ENCODE peak calls at places on chromosome 7, in ten cellular contexts. U, R, K, P, O, S, Z, Y, J and M are unnamed samples.

GRCh38 chr7:153934048-153934447 is 118.2 kb upstream of the DPP6 start:
- DNase-seq in U (no peak), R (no peak), K (no peak), P (no peak), O (no peak), S (no peak), Z (no peak), Y (no peak), J (no peak), M (no peak)

GRCh38 chr7:77800158-77800557 is 1.6 kb downstream of the PHTF2 start:
- DNase-seq in U (no peak), R (no peak), K (no peak), P (no peak), O (no peak), S (no peak), Z (no peak), Y (no peak), J (no peak), M (no peak)

GRCh38 chr7:142485617-142486226 is 227.9 kb upstream of the PRSS58 start:
- DNase-seq in U (no peak), R (no peak), K (no peak), P (no peak), O (no peak), S (no peak), Z (no peak), Y (no peak), J (no peak), M (no peak)

GRCh38 chr7:70131807-70132565 is 533.7 kb downstream of the AUTS2 start:
- DNase-seq in U (no peak), R (no peak), K (no peak), P (no peak), O (no peak), S (no peak), Z (no peak), Y (no peak), J (no peak), M (no peak)

GRCh38 chr7:143258830-143259229 is 4.4 kb upstream of the GSTK1 start:
- DNase-seq in U (no peak), R (no peak), K (no peak), P (no peak), O (no peak), S (no peak), Z (no peak), Y (no peak), J (no peak), M (no peak)

GRCh38 chr7:94295805-94296204 is 98.9 kb upstream of the COL1A2 start:
- DNase-seq in U (no peak), R (no peak), K (no peak), P (no peak), O (no peak), S (no peak), Z (no peak), Y (no peak), J (no peak), M (no peak)

GRCh38 chr7:40947546-40947945 is 755.3 kb downstream of the INHBA start:
- DNase-seq in U (no peak), R (no peak), K (no peak), P (no peak), O (no peak), S (no peak), Z (no peak), Y (no peak), J (no peak), M (no peak)

GRCh38 chr7:91918356-91918755 is 22.3 kb upstream of the AKAP9 start:
- DNase-seq in U (no peak), R (no peak), K (no peak), P (no peak), O (no peak), S (no peak), Z (no peak), Y (no peak), J (no peak), M (no peak)

GRCh38 chr7:37480642-37481041 is 32.0 kb upstream of the ELMO1 start:
- DNase-seq in U (no peak), R (no peak), K (no peak), P (no peak), O (peak; percentile 26), S (no peak), Z (no peak), Y (no peak), J (no peak), M (no peak)

GRCh38 chr7:27161721-27162547 is 3.4 kb downstream of the HOXA9 start:
- DNase-seq in U (no peak), R (no peak), K (peak; percentile 63), P (peak; percentile 72), O (peak; percentile 29), S (peak; percentile 7), Z (no peak), Y (no peak), J (peak; percentile 46), M (peak; percentile 71)

GRCh38 chr7:133795061-133795460 is 332.1 kb upstream of the LRGUK start:
- DNase-seq in U (no peak), R (no peak), K (no peak), P (no peak), O (no peak), S (no peak), Z (no peak), Y (no peak), J (no peak), M (no peak)

GRCh38 chr7:129401968-129402860 is 32.0 kb upstream of the STRIP2 start:
- DNase-seq in U (no peak), R (no peak), K (no peak), P (no peak), O (no peak), S (no peak), Z (no peak), Y (no peak), J (no peak), M (no peak)

GRCh38 chr7:519974-520458 is 370 bp upstream of the PDGFA start:
- DNase-seq in U (peak; percentile 63), R (peak; percentile 74), K (no peak), P (peak; percentile 80), O (no peak), S (peak; percentile 63), Z (no peak), Y (peak; percentile 71), J (peak; percentile 72), M (peak; percentile 44)

GRCh38 chr7:157409753-157410727 is 73.2 kb downstream of the DNAJB6 start:
- DNase-seq in U (no peak), R (no peak), K (no peak), P (no peak), O (no peak), S (peak; percentile 9), Z (no peak), Y (no peak), J (peak; percentile 42), M (peak; percentile 39)

GRCh38 chr7:128948976-128949760 is 11.4 kb downstream of the IRF5 start:
- DNase-seq in U (no peak), R (no peak), K (no peak), P (no peak), O (no peak), S (no peak), Z (no peak), Y (no peak), J (no peak), M (no peak)

GRCh38 chr7:57529931-57530330 is 80.0 kb downstream of the ZNF716 start:
- DNase-seq in U (no peak), R (no peak), K (no peak), P (no peak), O (no peak), S (no peak), Z (no peak), Y (no peak), J (no peak), M (no peak)

GRCh38 chr7:155163696-155164095 is 93.6 kb downstream of the HTR5A start:
- DNase-seq in U (peak; percentile 44), R (no peak), K (no peak), P (no peak), O (no peak), S (no peak), Z (no peak), Y (no peak), J (no peak), M (no peak)

GRCh38 chr7:97016392-97017196 is 8.0 kb downstream of the DLX5 start:
- DNase-seq in U (no peak), R (no peak), K (no peak), P (no peak), O (no peak), S (no peak), Z (no peak), Y (no peak), J (no peak), M (no peak)
- H3K9me3 ChIP-seq in U (no peaks in the 10 kb centered on the region), R (no peaks in the 10 kb centered on the region), K (no peaks in the 10 kb centered on the region), P (no peaks in the 10 kb centered on the region), O (no peaks in the 10 kb centered on the region), S (no peaks in the 10 kb centered on the region), Z (no peaks in the 10 kb centered on the region), Y (no peaks in the 10 kb centered on the region), J (no peaks in the 10 kb centered on the region), M (no peaks in the 10 kb centered on the region)

DNA sequence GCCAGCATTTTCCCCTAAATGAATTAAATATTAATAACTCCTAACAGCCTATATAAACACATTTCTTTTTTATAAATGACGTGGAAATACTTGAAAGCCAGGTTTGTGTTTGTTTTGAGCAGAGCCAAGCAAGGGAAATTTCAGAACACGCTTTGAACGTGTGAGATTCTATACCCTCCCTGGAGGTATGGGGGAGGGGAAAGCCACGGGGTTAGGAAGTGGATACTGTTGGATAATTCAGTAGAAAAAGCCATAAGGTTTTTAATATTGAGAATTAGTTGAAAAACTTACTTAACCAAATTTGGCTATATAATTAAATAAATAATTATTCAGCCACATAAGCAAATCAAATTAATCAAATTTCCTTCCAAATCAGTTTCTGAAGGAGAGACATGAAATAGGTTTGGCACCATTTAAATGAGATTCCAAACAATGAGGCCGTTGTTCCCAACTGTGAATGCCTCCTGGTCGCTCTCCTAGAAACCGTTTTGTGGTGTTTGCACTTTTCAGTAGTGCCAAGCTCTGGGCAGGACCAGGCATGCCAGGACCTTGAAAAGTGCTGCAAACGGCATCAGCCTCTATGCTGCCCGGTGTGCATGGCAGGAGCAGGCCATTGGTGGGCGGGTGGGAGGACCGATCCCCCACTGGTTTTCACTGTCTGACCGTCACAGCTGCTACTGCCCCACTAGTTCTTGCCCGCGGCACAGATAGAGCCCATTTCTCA is 88.1 kb downstream of the SEPTIN14 start:
- DNase-seq in U (no peak), R (no peak), K (no peak), P (no peak), O (no peak), S (no peak), Z (peak; percentile 65), Y (no peak), J (no peak), M (no peak)
- H3K4me3 ChIP-seq in U (no peak overlapping the region), R (no peak overlapping the region), K (no peak overlapping the region), P (no peak overlapping the region), O (no peak overlapping the region), S (no peak overlapping the region), Z (no peak overlapping the region), Y (no peak overlapping the region), J (no peak overlapping the region), M (no peak overlapping the region)

DNA sequence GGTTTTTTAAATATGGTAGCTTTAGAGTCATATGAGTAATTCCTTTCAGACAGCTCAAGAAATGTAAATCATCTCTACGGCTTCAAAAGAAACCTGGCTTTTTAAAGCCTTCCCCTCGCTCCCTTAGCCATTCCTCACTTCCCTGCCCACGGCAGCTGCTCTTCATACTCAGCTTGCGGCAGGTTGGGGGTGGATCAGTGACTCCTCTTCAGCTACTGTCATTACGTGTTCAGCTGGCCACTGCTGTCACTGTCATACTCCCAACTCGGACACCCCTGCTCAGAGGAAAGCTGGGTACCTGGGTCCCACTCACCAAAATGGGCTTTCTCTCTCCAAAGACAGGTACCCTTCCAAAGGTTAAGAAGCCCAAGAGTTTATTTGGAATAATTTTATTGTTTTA is 6.6 kb downstream of the YWHAG start:
- DNase-seq in U (no peak), R (no peak), K (no peak), P (peak; percentile 36), O (no peak), S (no peak), Z (no peak), Y (peak; percentile 55), J (no peak), M (no peak)
- H3K9me3 ChIP-seq in U (no peaks in the 10 kb centered on the region), R (no peaks in the 10 kb centered on the region), K (no peaks in the 10 kb centered on the region), P (no peaks in the 10 kb centered on the region), O (no peaks in the 10 kb centered on the region), S (no peaks in the 10 kb centered on the region), Z (no peaks in the 10 kb centered on the region), Y (no peaks in the 10 kb centered on the region), J (no peaks in the 10 kb centered on the region), M (no peaks in the 10 kb centered on the region)

GRCh38 chr7:55133630-55134392 is 115.0 kb downstream of the EGFR start:
- DNase-seq in U (peak; percentile 51), R (peak; percentile 83), K (peak; percentile 85), P (peak; percentile 79), O (peak; percentile 50), S (peak; percentile 57), Z (no peak), Y (peak; percentile 67), J (no peak), M (no peak)
- H3K4me3 ChIP-seq in U (no peak overlapping the region), R (no peak overlapping the region), K (no peak overlapping the region), P (no peak overlapping the region), O (no peak overlapping the region), S (no peak overlapping the region), Z (no peak overlapping the region), Y (no peak overlapping the region), J (no peak overlapping the region), M (no peak overlapping the region)